ENCODE peak calls at places on chromosomes 5 and 9, in nine cellular contexts. C, H, P, W, V, L, T, B and Q are unnamed samples.

GRCh38 chr5:80216096-80216495 is 39.8 kb downstream of the SERINC5 start:
- DNase-seq in C (no peak), H (no peak), P (no peak), W (no peak), V (no peak), L (no peak), T (no peak), B (no peak), Q (no peak)

GRCh38 chr5:2757563-2758311 is 6.3 kb upstream of the IRX2 start:
- DNase-seq in C (peak; percentile 84), H (no peak), P (no peak), W (peak; percentile 92), V (no peak), L (no peak), T (peak; percentile 83), B (no peak), Q (no peak)

GRCh38 chr5:74476197-74477081 is 164.1 kb downstream of the ENC1 start:
- DNase-seq in C (no peak), H (no peak), P (no peak), W (no peak), V (no peak), L (no peak), T (no peak), B (no peak), Q (no peak)

GRCh38 chr9:89893886-89894285 is 289.1 kb downstream of the GADD45G start:
- DNase-seq in C (no peak), H (no peak), P (no peak), W (no peak), V (no peak), L (no peak), T (no peak), B (no peak), Q (no peak)

GRCh38 chr5:68147659-68148058 is 67.9 kb upstream of the PIK3R1 start:
- DNase-seq in C (peak; percentile 73), H (no peak), P (no peak), W (no peak), V (no peak), L (no peak), T (no peak), B (no peak), Q (no peak)

GRCh38 chr9:110050925-110051355 is 157.0 kb downstream of the C9orf152 start:
- DNase-seq in C (peak; percentile 96), H (no peak), P (peak; percentile 81), W (peak; percentile 91), V (no peak), L (peak; percentile 56), T (peak; percentile 88), B (no peak), Q (no peak)

GRCh38 chr5:177447066-177447610 is 524 bp downstream of the PRR7 start:
- DNase-seq in C (peak; percentile 53), H (no peak), P (no peak), W (no peak), V (peak; percentile 36), L (peak; percentile 68), T (peak; percentile 86), B (peak; percentile 52), Q (no peak)

GRCh38 chr5:40906351-40906751 is 2.9 kb upstream of the C7 start:
- DNase-seq in C (peak; percentile 38), H (no peak), P (no peak), W (no peak), V (no peak), L (no peak), T (no peak), B (no peak), Q (no peak)

GRCh38 chr5:107217721-107218130 is 453.0 kb downstream of the EFNA5 start:
- DNase-seq in C (no peak), H (no peak), P (no peak), W (no peak), V (no peak), L (no peak), T (no peak), B (peak; percentile 21), Q (peak; percentile 67)

GRCh38 chr9:118455259-118455658 is 751.1 kb downstream of the TLR4 start:
- DNase-seq in C (no peak), H (no peak), P (no peak), W (no peak), V (no peak), L (peak; percentile 19), T (no peak), B (no peak), Q (no peak)

GRCh38 chr9:113622600-113623400 is 159.3 kb downstream of the RGS3 start:
- DNase-seq in C (peak; percentile 96), H (peak; percentile 18), P (peak; percentile 84), W (peak; percentile 77), V (no peak), L (peak; percentile 79), T (peak; percentile 87), B (no peak), Q (peak; percentile 90)

GRCh38 chr5:41788800-41789395 is 81.3 kb downstream of the OXCT1 start:
- DNase-seq in C (peak; percentile 81), H (no peak), P (no peak), W (peak; percentile 25), V (no peak), L (no peak), T (no peak), B (no peak), Q (no peak)

GRCh38 chr5:83956386-83956785 is 235.7 kb upstream of the HAPLN1 start:
- DNase-seq in C (peak; percentile 42), H (no peak), P (no peak), W (no peak), V (no peak), L (no peak), T (no peak), B (no peak), Q (no peak)

GRCh38 chr5:73022480-73023169 is 66.8 kb downstream of the FCHO2 start:
- DNase-seq in C (no peak), H (no peak), P (no peak), W (no peak), V (no peak), L (no peak), T (no peak), B (no peak), Q (no peak)

GRCh38 chr5:83554133-83554532 is 82.6 kb downstream of the VCAN start:
- DNase-seq in C (no peak), H (no peak), P (no peak), W (no peak), V (no peak), L (no peak), T (no peak), B (no peak), Q (no peak)

GRCh38 chr5:112689510-112689909 is 48.2 kb upstream of the APC start:
- DNase-seq in C (peak; percentile 73), H (no peak), P (no peak), W (peak; percentile 25), V (no peak), L (no peak), T (no peak), B (no peak), Q (no peak)

GRCh38 chr9:14415947-14416346 is 102.0 kb upstream of the NFIB start:
- DNase-seq in C (peak; percentile 88), H (no peak), P (no peak), W (peak; percentile 69), V (no peak), L (no peak), T (peak; percentile 87), B (no peak), Q (no peak)

GRCh38 chr5:142716963-142717362 is 31.1 kb upstream of the FGF1 start:
- DNase-seq in C (peak; percentile 57), H (no peak), P (peak; percentile 43), W (no peak), V (no peak), L (no peak), T (peak; percentile 76), B (no peak), Q (peak; percentile 64)

GRCh38 chr5:65213921-65214525 is 267.7 kb downstream of the ADAMTS6 start:
- DNase-seq in C (peak; percentile 26), H (no peak), P (peak; percentile 20), W (no peak), V (no peak), L (no peak), T (peak; percentile 18), B (no peak), Q (no peak)

GRCh38 chr9:77063645-77064285 is 44.3 kb downstream of the FOXB2 start:
- DNase-seq in C (peak; percentile 84), H (no peak), P (peak; percentile 20), W (peak; percentile 55), V (no peak), L (peak; percentile 25), T (peak; percentile 93), B (no peak), Q (no peak)

GRCh38 chr9:104362912-104363472 is 141.1 kb upstream of the OR13F1 start:
- DNase-seq in C (no peak), H (no peak), P (no peak), W (no peak), V (no peak), L (no peak), T (no peak), B (no peak), Q (no peak)

GRCh38 chr5:146825033-146825432 is 53.5 kb downstream of the PPP2R2B start:
- DNase-seq in C (peak; percentile 54), H (no peak), P (no peak), W (no peak), V (no peak), L (peak; percentile 16), T (peak; percentile 14), B (no peak), Q (peak; percentile 79)

GRCh38 chr5:158886086-158886485 is 213.6 kb downstream of the EBF1 start:
- DNase-seq in C (peak; percentile 59), H (no peak), P (no peak), W (no peak), V (no peak), L (no peak), T (no peak), B (no peak), Q (no peak)

GRCh38 chr9:69380811-69381210 is 55.8 kb downstream of the ENTREP1 start:
- DNase-seq in C (peak; percentile 72), H (no peak), P (peak; percentile 30), W (peak; percentile 9), V (no peak), L (peak; percentile 46), T (no peak), B (no peak), Q (no peak)

GRCh38 chr9:115845648-115846312 is 307.8 kb upstream of the PAPPA start:
- DNase-seq in C (peak; percentile 71), H (no peak), P (no peak), W (peak; percentile 75), V (no peak), L (peak; percentile 45), T (peak; percentile 48), B (no peak), Q (no peak)

GRCh38 chr9:35306281-35306680 is 144.5 kb downstream of the UNC13B start:
- DNase-seq in C (peak; percentile 67), H (no peak), P (no peak), W (peak; percentile 47), V (no peak), L (no peak), T (no peak), B (no peak), Q (no peak)

GRCh38 chr5:168347368-168347767 is 55.9 kb downstream of the WWC1 start:
- DNase-seq in C (no peak), H (no peak), P (no peak), W (no peak), V (no peak), L (no peak), T (no peak), B (no peak), Q (no peak)

GRCh38 chr5:71830626-71831539 is 111.8 kb downstream of the CARTPT start:
- DNase-seq in C (peak; percentile 86), H (no peak), P (peak; percentile 29), W (peak; percentile 86), V (no peak), L (peak; percentile 47), T (peak; percentile 77), B (peak; percentile 47), Q (peak; percentile 95)

GRCh38 chr5:111699324-111699723 is 57.7 kb downstream of the NREP start:
- DNase-seq in C (no peak), H (no peak), P (no peak), W (no peak), V (no peak), L (no peak), T (no peak), B (no peak), Q (no peak)

GRCh38 chr5:176904276-176904675 is 5.1 kb upstream of the HK3 start:
- DNase-seq in C (no peak), H (no peak), P (no peak), W (no peak), V (no peak), L (no peak), T (no peak), B (no peak), Q (no peak)

GRCh38 chr9:135291165-135291564 is 188.4 kb upstream of the PPP1R26 start:
- DNase-seq in C (no peak), H (no peak), P (no peak), W (no peak), V (no peak), L (no peak), T (no peak), B (no peak), Q (no peak)